ENCODE peak calls at places on chromosomes 2 and 18, in four cellular contexts. One of them, this sample, is unnamed.

GRCh38 chr2:188746727-188747126 is 227.4 kb upstream of the COL3A1 start:
- DNase-seq in NCI-H2171 treated with DMSO at 0.1 percent for 48 hours: no peak
- DNase-seq in NCI-H2029 treated with DMSO at 0.1 percent for 48 hours: no peak
- DNase-seq in ACHN: no peak
- DNase-seq in this sample: no peak

GRCh38 chr2:128374711-128375413 is 56.2 kb upstream of the HS6ST1 start:
- DNase-seq in NCI-H2171 treated with DMSO at 0.1 percent for 48 hours: peak; percentile 69
- DNase-seq in NCI-H2029 treated with DMSO at 0.1 percent for 48 hours: no peak
- DNase-seq in ACHN: no peak
- DNase-seq in this sample: no peak

GRCh38 chr18:55997156-55997561 is 409.2 kb upstream of the TCF4 start:
- DNase-seq in NCI-H2171 treated with DMSO at 0.1 percent for 48 hours: no peak
- DNase-seq in NCI-H2029 treated with DMSO at 0.1 percent for 48 hours: no peak
- DNase-seq in ACHN: no peak
- DNase-seq in this sample: no peak

GRCh38 chr18:41058351-41059125 is 896.5 kb upstream of the PIK3C3 start:
- DNase-seq in NCI-H2171 treated with DMSO at 0.1 percent for 48 hours: no peak
- DNase-seq in NCI-H2029 treated with DMSO at 0.1 percent for 48 hours: no peak
- DNase-seq in ACHN: no peak
- DNase-seq in this sample: no peak

GRCh38 chr2:97995026-97995733 is 568 bp downstream of the TMEM131 start:
- DNase-seq in NCI-H2171 treated with DMSO at 0.1 percent for 48 hours: peak; percentile 65
- DNase-seq in NCI-H2029 treated with DMSO at 0.1 percent for 48 hours: no peak
- DNase-seq in ACHN: peak; percentile 44
- DNase-seq in this sample: peak; percentile 26

GRCh38 chr2:109438146-109438545 is 175.6 kb downstream of the SEPTIN10 start:
- DNase-seq in NCI-H2171 treated with DMSO at 0.1 percent for 48 hours: no peak
- DNase-seq in NCI-H2029 treated with DMSO at 0.1 percent for 48 hours: no peak
- DNase-seq in ACHN: no peak
- DNase-seq in this sample: no peak

GRCh38 chr2:133674433-133675331 is 106.4 kb upstream of the NCKAP5 start:
- DNase-seq in NCI-H2171 treated with DMSO at 0.1 percent for 48 hours: peak; percentile 60
- DNase-seq in NCI-H2029 treated with DMSO at 0.1 percent for 48 hours: peak; percentile 88
- DNase-seq in ACHN: no peak
- DNase-seq in this sample: peak; percentile 64

GRCh38 chr2:174931724-174932123 is 73.5 kb downstream of the CHN1 start:
- DNase-seq in NCI-H2171 treated with DMSO at 0.1 percent for 48 hours: no peak
- DNase-seq in NCI-H2029 treated with DMSO at 0.1 percent for 48 hours: no peak
- DNase-seq in ACHN: no peak
- DNase-seq in this sample: no peak

GRCh38 chr2:28438532-28439063 is 45.9 kb downstream of the FOSL2 start:
- DNase-seq in NCI-H2171 treated with DMSO at 0.1 percent for 48 hours: no peak
- DNase-seq in NCI-H2029 treated with DMSO at 0.1 percent for 48 hours: no peak
- DNase-seq in ACHN: no peak
- DNase-seq in this sample: no peak

GRCh38 chr2:233542507-233542906 is 24.1 kb downstream of the USP40 start:
- DNase-seq in NCI-H2171 treated with DMSO at 0.1 percent for 48 hours: no peak
- DNase-seq in NCI-H2029 treated with DMSO at 0.1 percent for 48 hours: no peak
- DNase-seq in ACHN: no peak
- DNase-seq in this sample: peak; percentile 94

GRCh38 chr18:50981381-50981780 is 13.5 kb downstream of the ELAC1 start:
- DNase-seq in NCI-H2171 treated with DMSO at 0.1 percent for 48 hours: no peak
- DNase-seq in NCI-H2029 treated with DMSO at 0.1 percent for 48 hours: no peak
- DNase-seq in ACHN: no peak
- DNase-seq in this sample: no peak

GRCh38 chr2:56291711-56292110 is 107.9 kb downstream of the CCDC85A start:
- DNase-seq in NCI-H2171 treated with DMSO at 0.1 percent for 48 hours: peak; percentile 46
- DNase-seq in NCI-H2029 treated with DMSO at 0.1 percent for 48 hours: no peak
- DNase-seq in ACHN: no peak
- DNase-seq in this sample: no peak

GRCh38 chr2:64399521-64399920 is 54.4 kb upstream of the LGALSL start:
- DNase-seq in NCI-H2171 treated with DMSO at 0.1 percent for 48 hours: no peak
- DNase-seq in NCI-H2029 treated with DMSO at 0.1 percent for 48 hours: no peak
- DNase-seq in ACHN: no peak
- DNase-seq in this sample: no peak

GRCh38 chr2:240981871-240982800 is 16.3 kb upstream of the SNED1 start:
- DNase-seq in NCI-H2171 treated with DMSO at 0.1 percent for 48 hours: no peak
- DNase-seq in NCI-H2029 treated with DMSO at 0.1 percent for 48 hours: no peak
- DNase-seq in ACHN: no peak
- DNase-seq in this sample: no peak

GRCh38 chr2:16253291-16253690 is 312.9 kb downstream of the MYCN start:
- DNase-seq in NCI-H2171 treated with DMSO at 0.1 percent for 48 hours: no peak
- DNase-seq in NCI-H2029 treated with DMSO at 0.1 percent for 48 hours: no peak
- DNase-seq in ACHN: no peak
- DNase-seq in this sample: no peak

GRCh38 chr2:240467659-240468299 is 32.3 kb downstream of the GPC1 start:
- DNase-seq in NCI-H2171 treated with DMSO at 0.1 percent for 48 hours: no peak
- DNase-seq in NCI-H2029 treated with DMSO at 0.1 percent for 48 hours: no peak
- DNase-seq in ACHN: no peak
- DNase-seq in this sample: no peak

GRCh38 chr2:222828572-222828971 is 32.3 kb upstream of the ACSL3 start:
- DNase-seq in NCI-H2171 treated with DMSO at 0.1 percent for 48 hours: no peak
- DNase-seq in NCI-H2029 treated with DMSO at 0.1 percent for 48 hours: no peak
- DNase-seq in ACHN: no peak
- DNase-seq in this sample: no peak

GRCh38 chr2:47057732-47058012 is 97.4 kb downstream of the STPG4 start:
- DNase-seq in NCI-H2171 treated with DMSO at 0.1 percent for 48 hours: no peak
- DNase-seq in NCI-H2029 treated with DMSO at 0.1 percent for 48 hours: no peak
- DNase-seq in ACHN: no peak
- DNase-seq in this sample: no peak

GRCh38 chr2:10260130-10260529 is 42.6 kb upstream of the HPCAL1 start:
- DNase-seq in NCI-H2171 treated with DMSO at 0.1 percent for 48 hours: no peak
- DNase-seq in NCI-H2029 treated with DMSO at 0.1 percent for 48 hours: no peak
- DNase-seq in ACHN: peak; percentile 67
- DNase-seq in this sample: no peak

GRCh38 chr2:190804182-190804795 is 76.3 kb upstream of the GLS start:
- DNase-seq in NCI-H2171 treated with DMSO at 0.1 percent for 48 hours: peak; percentile 13
- DNase-seq in NCI-H2029 treated with DMSO at 0.1 percent for 48 hours: no peak
- DNase-seq in ACHN: peak; percentile 72
- DNase-seq in this sample: peak; percentile 7

GRCh38 chr18:49018961-49019445 is 68.2 kb upstream of the SMAD7 start:
- DNase-seq in NCI-H2171 treated with DMSO at 0.1 percent for 48 hours: no peak
- DNase-seq in NCI-H2029 treated with DMSO at 0.1 percent for 48 hours: no peak
- DNase-seq in ACHN: no peak
- DNase-seq in this sample: no peak

GRCh38 chr18:34866739-34867138 is 156.6 kb downstream of the DTNA start:
- DNase-seq in NCI-H2171 treated with DMSO at 0.1 percent for 48 hours: no peak
- DNase-seq in NCI-H2029 treated with DMSO at 0.1 percent for 48 hours: no peak
- DNase-seq in ACHN: peak; percentile 4
- DNase-seq in this sample: no peak

GRCh38 chr18:293557-293956 is 25.7 kb upstream of the THOC1 start:
- DNase-seq in NCI-H2171 treated with DMSO at 0.1 percent for 48 hours: no peak
- DNase-seq in NCI-H2029 treated with DMSO at 0.1 percent for 48 hours: no peak
- DNase-seq in ACHN: no peak
- DNase-seq in this sample: peak; percentile 62

GRCh38 chr2:186113284-186113683 is 372.8 kb upstream of the ZC3H15 start:
- DNase-seq in NCI-H2171 treated with DMSO at 0.1 percent for 48 hours: no peak
- DNase-seq in NCI-H2029 treated with DMSO at 0.1 percent for 48 hours: no peak
- DNase-seq in ACHN: no peak
- DNase-seq in this sample: no peak

GRCh38 chr2:189580267-189580661 is 322 bp downstream of the SLC40A1 start:
- DNase-seq in NCI-H2171 treated with DMSO at 0.1 percent for 48 hours: no peak
- DNase-seq in NCI-H2029 treated with DMSO at 0.1 percent for 48 hours: no peak
- DNase-seq in ACHN: peak; percentile 41
- DNase-seq in this sample: no peak

GRCh38 chr2:84811839-84812238 is 69.0 kb downstream of the TRABD2A start:
- DNase-seq in NCI-H2171 treated with DMSO at 0.1 percent for 48 hours: no peak
- DNase-seq in NCI-H2029 treated with DMSO at 0.1 percent for 48 hours: no peak
- DNase-seq in ACHN: no peak
- DNase-seq in this sample: no peak

GRCh38 chr2:237202288-237203030 is 116.8 kb downstream of the COPS8 start:
- DNase-seq in NCI-H2171 treated with DMSO at 0.1 percent for 48 hours: no peak
- DNase-seq in NCI-H2029 treated with DMSO at 0.1 percent for 48 hours: no peak
- DNase-seq in ACHN: no peak
- DNase-seq in this sample: no peak

GRCh38 chr2:43372386-43373081 is 146.1 kb upstream of the ZFP36L2 start:
- DNase-seq in NCI-H2171 treated with DMSO at 0.1 percent for 48 hours: no peak
- DNase-seq in NCI-H2029 treated with DMSO at 0.1 percent for 48 hours: no peak
- DNase-seq in ACHN: no peak
- DNase-seq in this sample: no peak

GRCh38 chr2:85154048-85154753 is 21.0 kb downstream of the TCF7L1 start:
- DNase-seq in NCI-H2171 treated with DMSO at 0.1 percent for 48 hours: no peak
- DNase-seq in NCI-H2029 treated with DMSO at 0.1 percent for 48 hours: peak; percentile 45
- DNase-seq in ACHN: no peak
- DNase-seq in this sample: peak; percentile 39

GRCh38 chr2:178521304-178522150 is 41.3 kb downstream of the PLEKHA3 start:
- DNase-seq in NCI-H2171 treated with DMSO at 0.1 percent for 48 hours: no peak
- DNase-seq in NCI-H2029 treated with DMSO at 0.1 percent for 48 hours: no peak
- DNase-seq in ACHN: no peak
- DNase-seq in this sample: no peak

GRCh38 chr2:4898706-4899105 is 793.5 kb upstream of the SOX11 start:
- DNase-seq in NCI-H2171 treated with DMSO at 0.1 percent for 48 hours: no peak
- DNase-seq in NCI-H2029 treated with DMSO at 0.1 percent for 48 hours: no peak
- DNase-seq in ACHN: peak; percentile 41
- DNase-seq in this sample: no peak

GRCh38 chr2:47249427-47249826 is 94.3 kb upstream of the STPG4 start:
- DNase-seq in NCI-H2171 treated with DMSO at 0.1 percent for 48 hours: no peak
- DNase-seq in NCI-H2029 treated with DMSO at 0.1 percent for 48 hours: no peak
- DNase-seq in ACHN: no peak
- DNase-seq in this sample: no peak

GRCh38 chr18:26768388-26768787 is 97.1 kb downstream of the AQP4 start:
- DNase-seq in NCI-H2171 treated with DMSO at 0.1 percent for 48 hours: no peak
- DNase-seq in NCI-H2029 treated with DMSO at 0.1 percent for 48 hours: no peak
- DNase-seq in ACHN: no peak
- DNase-seq in this sample: no peak

GRCh38 chr2:226977775-226978190 is 141.9 kb downstream of the RHBDD1 start:
- DNase-seq in NCI-H2171 treated with DMSO at 0.1 percent for 48 hours: peak; percentile 21
- DNase-seq in NCI-H2029 treated with DMSO at 0.1 percent for 48 hours: no peak
- DNase-seq in ACHN: no peak
- DNase-seq in this sample: peak; percentile 10

GRCh38 chr18:9418047-9418690 is 57.1 kb upstream of the RALBP1 start:
- DNase-seq in NCI-H2171 treated with DMSO at 0.1 percent for 48 hours: no peak
- DNase-seq in NCI-H2029 treated with DMSO at 0.1 percent for 48 hours: no peak
- DNase-seq in ACHN: peak; percentile 37
- DNase-seq in this sample: no peak

GRCh38 chr2:160209457-160209856 is 9.4 kb upstream of the ITGB6 start:
- DNase-seq in NCI-H2171 treated with DMSO at 0.1 percent for 48 hours: no peak
- DNase-seq in NCI-H2029 treated with DMSO at 0.1 percent for 48 hours: no peak
- DNase-seq in ACHN: peak; percentile 79
- DNase-seq in this sample: peak; percentile 89

GRCh38 chr18:28522250-28522649 is 345.3 kb upstream of the CDH2 start:
- DNase-seq in NCI-H2171 treated with DMSO at 0.1 percent for 48 hours: no peak
- DNase-seq in NCI-H2029 treated with DMSO at 0.1 percent for 48 hours: no peak
- DNase-seq in ACHN: no peak
- DNase-seq in this sample: no peak

GRCh38 chr18:55235094-55235461 is 275.8 kb upstream of the CCDC68 start:
- DNase-seq in NCI-H2171 treated with DMSO at 0.1 percent for 48 hours: no peak
- DNase-seq in NCI-H2029 treated with DMSO at 0.1 percent for 48 hours: no peak
- DNase-seq in ACHN: no peak
- DNase-seq in this sample: no peak